ENCODE peak calls at places on chromosomes 1 and 21, in eight cellular contexts. G is tibial artery, F is Peyer's patch, W is upper lobe of right lung, J is RWPE2, Z is tibial nerve, U is Karpas-422, V is ovary. B is an unnamed sample. For H3K9me3, the result is how much of the 10 kb centered on the place peaks cover.

GRCh38 chr1:234545512-234546386 is 64.2 kb downstream of the IRF2BP2 start:
- DNase-seq in U (no peak), F (no peak), J (no peak), Z (no peak), W (no peak), G (no peak), V (no peak), B (no peak)

GRCh38 chr1:198776602-198777029 is 137.8 kb downstream of the PTPRC start:
- DNase-seq in G (peak), F (no peak), W (peak), U (no peak), V (no peak), J (no peak), Z (peak), B (no peak)

GRCh38 chr21:44509539-44509938 is 30.5 kb downstream of the KRTAP10-1 start:
- DNase-seq in U (peak), Z (no peak), V (no peak), W (peak), J (no peak), F (no peak), G (no peak), B (no peak)

GRCh38 chr1:215473943-215474342 is 93.2 kb upstream of the KCTD3 start:
- DNase-seq in F (no peak), U (no peak), Z (no peak), W (no peak), V (no peak), G (no peak), J (no peak), B (no peak)

GRCh38 chr1:78491311-78492071 is 717 bp downstream of the PTGFR start:
- DNase-seq in W (peak), J (no peak), Z (peak), G (peak), V (peak), U (no peak), F (no peak), B (no peak)

GRCh38 chr1:25469177-25469576 is 38.5 kb downstream of the MACO1 start:
- DNase-seq in W (no peak), Z (no peak), G (no peak), F (no peak), V (no peak), U (no peak), J (no peak), B (no peak)

GRCh38 chr1:243596441-243597183 is 253.4 kb downstream of the AKT3 start:
- DNase-seq in W (no peak), U (no peak), J (no peak), V (no peak), G (no peak), Z (no peak), F (no peak), B (no peak)

GRCh38 chr1:53398091-53398490 is 61.1 kb upstream of the DMRTB1 start:
- DNase-seq in J (no peak), Z (no peak), G (no peak), U (no peak), W (no peak), F (no peak), V (no peak), B (no peak)

GRCh38 chr1:100037665-100038400 is 68.0 kb downstream of the SLC35A3 start:
- DNase-seq in W (peak), Z (peak), J (peak), F (peak), G (peak), U (peak), V (peak), B (peak)

GRCh38 chr21:15514073-15514946 is 215.5 kb upstream of the USP25 start:
- DNase-seq in F (peak), V (no peak), U (no peak), Z (no peak), G (no peak), J (no peak), W (no peak), B (no peak)

GRCh38 chr21:17602874-17603273 is 9.8 kb downstream of the BTG3 start:
- DNase-seq in Z (no peak), V (no peak), J (no peak), F (no peak), U (no peak), G (no peak), W (no peak), B (no peak)

GRCh38 chr1:156262461-156263287 is 14.8 kb upstream of the PAQR6 start:
- DNase-seq in U (no peak), F (no peak), Z (no peak), W (no peak), V (no peak), G (no peak), J (no peak), B (no peak)

GRCh38 chr1:50271968-50272578 is 151.2 kb downstream of the DMRTA2 start:
- DNase-seq in J (no peak), G (no peak), V (no peak), F (no peak), U (peak), W (peak), Z (peak), B (no peak)

GRCh38 chr1:247919952-247920351 is at the start of gene OR2T8:
- DNase-seq in Z (no peak), V (no peak), W (no peak), U (no peak), G (no peak), F (no peak), J (no peak), B (no peak)

GRCh38 chr1:247913786-247914185 is 6.3 kb upstream of the OR2T8 start:
- DNase-seq in G (no peak), V (no peak), W (no peak), U (no peak), J (no peak), Z (no peak), F (no peak), B (no peak)

DNA sequence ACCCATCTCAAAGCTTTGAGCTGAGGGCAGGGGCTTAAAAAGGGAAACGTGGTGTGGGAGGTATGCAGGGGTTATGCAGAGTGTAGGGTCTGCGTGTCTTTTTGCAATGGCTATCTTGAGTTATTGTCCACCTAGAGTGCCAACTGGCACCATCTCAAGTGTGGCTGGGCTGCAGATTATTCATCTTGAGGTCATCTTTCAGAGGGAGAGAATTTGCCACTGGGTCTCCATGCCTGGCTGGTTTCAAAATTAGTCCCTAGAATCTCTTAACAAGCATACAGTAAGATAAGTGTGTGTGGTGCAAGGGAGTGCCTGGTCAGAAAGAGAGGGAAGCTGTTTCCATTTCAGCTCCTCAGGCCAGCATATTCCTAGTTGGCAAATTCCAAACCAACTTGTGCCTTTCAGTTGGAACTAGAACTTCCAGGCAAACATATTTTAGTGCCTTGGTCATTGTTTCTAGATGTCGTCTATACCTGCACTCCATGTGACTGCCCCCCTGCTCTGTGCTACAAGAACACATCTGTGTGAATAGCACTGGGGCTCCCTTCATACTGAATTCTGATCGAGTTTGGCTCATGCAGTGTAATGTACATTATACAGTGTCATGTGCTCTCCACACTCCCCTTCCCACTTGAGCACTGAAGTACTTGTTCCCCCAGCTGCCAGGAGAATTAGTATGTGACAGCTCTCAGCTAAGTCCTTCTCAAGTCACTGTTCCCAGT is 5.0 kb upstream of the OR2T8 start:
- DNase-seq in J (no peak), W (no peak), F (no peak), U (no peak), V (no peak), Z (no peak), G (no peak), B (no peak)
- H3K9me3 ChIP-seq in J (under half), W (under half), F (under half), U (under half), V (under half), Z (under half), G (under half), B (under half)

GRCh38 chr21:34159617-34159883 is 86.2 kb downstream of the MRPS6 start:
- DNase-seq in V (no peak), W (no peak), G (no peak), U (no peak), F (no peak), Z (no peak), J (no peak), B (no peak)
- H3K9me3 ChIP-seq in V (under half), W (under half), G (under half), U (under half), F (under half), Z (under half), J (under half), B (under half)

DNA sequence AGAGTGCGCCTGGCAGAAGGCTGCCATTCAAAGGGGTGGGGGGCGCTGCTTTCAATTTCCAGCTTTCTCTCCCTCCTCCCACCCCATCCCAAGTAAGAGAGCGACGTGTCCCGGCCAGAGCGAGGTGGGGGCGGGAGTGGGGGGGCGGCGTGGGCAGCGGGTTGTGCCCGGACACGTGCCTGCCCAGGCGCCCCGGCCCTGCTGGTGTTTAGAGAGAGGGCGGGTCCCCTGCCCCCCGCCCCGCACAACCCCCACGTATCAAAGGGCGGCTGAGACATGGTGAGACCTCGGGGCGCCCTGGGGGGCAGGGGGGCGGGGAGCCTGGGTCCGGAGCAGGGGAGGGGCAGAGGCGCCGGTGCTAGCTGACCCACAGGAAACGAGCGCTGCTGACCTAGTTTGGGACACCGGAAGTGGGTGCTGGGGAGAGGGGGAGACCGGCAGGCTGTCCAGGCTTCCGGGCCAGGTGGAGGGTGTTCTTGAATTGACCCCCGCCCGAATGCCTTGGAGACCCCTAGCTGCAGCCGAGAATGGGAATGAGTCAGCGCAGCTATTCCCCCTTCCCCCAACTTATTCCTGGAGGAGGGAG is 1.3 kb downstream of the ZBTB7B start:
- DNase-seq in W (peak), F (peak), U (peak), V (peak), G (peak), J (peak), Z (no peak), B (no peak)
- H3K9me3 ChIP-seq in W (under half), F (under half), U (under half), V (under half), G (under half), J (under half), Z (under half), B (under half)

DNA sequence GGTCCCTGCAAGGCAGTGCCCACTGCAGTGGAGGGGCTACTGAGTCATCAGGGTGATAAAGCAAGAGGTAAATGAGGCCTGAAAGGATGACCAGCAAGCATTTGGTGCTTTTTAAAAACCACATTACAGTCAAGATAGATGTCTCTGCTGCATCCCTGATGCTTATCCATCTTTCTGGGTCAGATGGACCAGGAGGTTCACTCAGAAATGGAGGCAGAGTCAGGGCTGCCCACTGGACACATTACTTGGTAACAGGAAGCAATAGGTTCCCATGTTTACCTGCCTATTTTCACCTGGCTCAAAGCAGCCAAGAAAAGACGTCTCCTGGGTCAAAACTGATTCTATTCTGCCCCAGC is 3.6 kb downstream of the SPATA46 start:
- DNase-seq in W (no peak), Z (no peak), J (no peak), V (no peak), G (no peak), U (no peak), F (no peak), B (no peak)
- H3K9me3 ChIP-seq in W (under half), Z (under half), J (under half), V (under half), G (under half), U (under half), F (under half), B (under half)

GRCh38 chr1:159786966-159787365 is 6.2 kb downstream of the DUSP23 start:
- DNase-seq in V (no peak), F (no peak), Z (no peak), W (no peak), U (no peak), G (peak), J (no peak), B (no peak)

GRCh38 chr1:159781992-159782391 is 1.2 kb downstream of the DUSP23 start:
- DNase-seq in F (no peak), Z (no peak), V (no peak), J (no peak), G (no peak), U (no peak), W (no peak), B (no peak)

GRCh38 chr1:159780583-159781582 is at the start of gene DUSP23:
- DNase-seq in G (peak), U (peak), W (peak), J (peak), V (peak), F (peak), Z (peak), B (peak)

GRCh38 chr1:159786465-159786864 is 5.7 kb downstream of the DUSP23 start:
- DNase-seq in V (no peak), F (no peak), U (no peak), W (no peak), G (no peak), Z (no peak), J (no peak), B (no peak)

DNA sequence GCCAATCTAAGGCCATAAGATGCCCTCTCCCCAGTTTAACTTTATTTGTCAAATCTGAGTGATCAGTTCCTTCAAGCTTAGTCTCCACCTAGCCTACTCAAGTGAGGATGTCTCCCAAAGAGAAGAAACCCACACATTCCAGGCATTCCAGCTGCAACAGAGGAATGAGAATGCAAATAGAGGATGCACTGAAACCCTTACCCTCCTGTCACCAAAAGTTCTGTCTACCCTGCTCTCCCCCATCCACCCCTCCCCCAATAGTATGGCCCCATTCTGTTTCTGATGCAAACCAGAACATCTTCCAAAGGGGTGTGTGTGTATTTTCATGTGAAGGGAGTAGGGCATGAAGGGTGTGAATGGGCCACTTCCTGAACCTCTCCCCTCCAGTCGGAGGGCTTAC is 3.0 kb downstream of the DUSP23 start:
- DNase-seq in W (no peak), J (no peak), Z (no peak), V (no peak), G (no peak), F (no peak), U (no peak), B (no peak)
- H3K9me3 ChIP-seq in W (under half), J (under half), Z (under half), V (under half), G (under half), F (under half), U (under half), B (under half)